ENCODE peak calls at places on chromosomes 13 and 19, in ten cellular contexts. D is breast epithelium, X is testis, J is psoas muscle, Z is fibroblast of lung, W is lower lobe of right lung, B is Peyer's patch, E is heart right ventricle, C is mucosa of descending colon, Q is aorta. Y is an unnamed sample.
A peak's percentile ranks its signal among the peaks of the same experiment; 100 is the strongest.

GRCh38 chr13:34721631-34722144 is 220.4 kb upstream of the NBEA start:
- DNase-seq in D (no peak), X (no peak), J (no peak), Z (no peak), W (no peak), B (no peak), E (no peak), C (no peak), Q (no peak), Y (no peak)

GRCh38 chr19:16160943-16161560 is 12.3 kb downstream of the CIB3 start:
- DNase-seq in D (no peak), X (no peak), J (no peak), Z (peak; percentile 82), W (no peak), B (no peak), E (no peak), C (no peak), Q (no peak), Y (no peak)

GRCh38 chr13:104086205-104086604 is 1020.0 kb upstream of the SLC10A2 start:
- DNase-seq in D (no peak), X (no peak), J (no peak), Z (peak; percentile 11), W (no peak), B (no peak), E (no peak), C (no peak), Q (no peak), Y (no peak)

GRCh38 chr13:62250501-62251175 is 835.0 kb upstream of the PCDH20 start:
- DNase-seq in D (no peak), X (no peak), J (no peak), Z (peak; percentile 6), W (no peak), B (no peak), E (no peak), C (no peak), Q (no peak), Y (no peak)

GRCh38 chr19:5031231-5032100 is 62.6 kb downstream of the KDM4B start:
- DNase-seq in D (peak; percentile 89), X (peak; percentile 89), J (peak; percentile 86), Z (peak; percentile 56), W (peak; percentile 83), B (peak; percentile 78), E (peak; percentile 87), C (peak; percentile 88), Q (peak; percentile 95), Y (peak; percentile 84)

GRCh38 chr13:46119883-46120614 is 15.2 kb upstream of the CPB2 start:
- DNase-seq in D (no peak), X (peak; percentile 69), J (no peak), Z (peak; percentile 82), W (no peak), B (no peak), E (no peak), C (no peak), Q (no peak), Y (no peak)

GRCh38 chr13:75478659-75479058 is 3.3 kb downstream of the TBC1D4 start:
- DNase-seq in D (no peak), X (no peak), J (no peak), Z (no peak), W (no peak), B (no peak), E (no peak), C (no peak), Q (no peak), Y (no peak)

GRCh38 chr13:32134241-32134801 is 102.7 kb downstream of the FRY start:
- DNase-seq in D (no peak), X (no peak), J (no peak), Z (peak; percentile 54), W (no peak), B (no peak), E (no peak), C (no peak), Q (no peak), Y (no peak)

GRCh38 chr13:48234652-48235099 is 1.7 kb downstream of the ITM2B start:
- DNase-seq in D (no peak), X (no peak), J (no peak), Z (no peak), W (no peak), B (no peak), E (no peak), C (no peak), Q (no peak), Y (no peak)

GRCh38 chr13:77196052-77196618 is 130.8 kb downstream of the MYCBP2 start:
- DNase-seq in D (no peak), X (no peak), J (no peak), Z (no peak), W (no peak), B (no peak), E (no peak), C (no peak), Q (no peak), Y (no peak)

DNA sequence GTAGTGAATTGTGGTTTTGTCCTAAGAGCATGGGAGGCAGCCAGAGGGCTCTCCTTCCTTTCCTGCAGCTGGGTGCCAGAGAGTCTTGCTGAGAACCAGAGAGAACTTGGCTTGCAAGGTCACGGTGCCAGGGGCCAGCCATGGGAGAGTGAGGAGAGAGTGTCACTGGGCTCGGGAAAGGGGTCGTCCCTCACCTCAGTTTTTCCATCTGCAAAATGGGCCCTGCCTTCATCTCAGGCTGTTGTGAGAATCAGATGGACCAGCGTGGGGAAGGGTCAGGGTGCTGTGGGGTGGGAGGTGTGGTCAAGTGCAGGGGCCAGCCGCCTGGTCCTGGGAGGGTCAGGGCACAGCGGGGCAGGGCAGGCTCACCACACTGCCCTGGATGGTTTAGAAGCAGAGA is 7.3 kb downstream of the LRP3 start:
- DNase-seq in D (no peak), X (no peak), J (no peak), Z (no peak), W (no peak), B (no peak), E (no peak), C (no peak), Q (no peak), Y (no peak)
- H3K36me3 ChIP-seq in D (no peaks in the 10 kb centered on the region), X (no peaks in the 10 kb centered on the region), J (no peaks in the 10 kb centered on the region), Z (peaks cover 6% of the 10 kb centered on the region), W (peaks cover 4% of the 10 kb centered on the region), B (peaks cover 15% of the 10 kb centered on the region), E (peaks cover 26% of the 10 kb centered on the region), C (no peaks in the 10 kb centered on the region), Q (no peaks in the 10 kb centered on the region), Y (peaks cover 7% of the 10 kb centered on the region)

GRCh38 chr19:17724655-17725054 is 5.4 kb downstream of the MAP1S start:
- DNase-seq in D (no peak), X (no peak), J (no peak), Z (no peak), W (no peak), B (no peak), E (no peak), C (no peak), Q (no peak), Y (no peak)

GRCh38 chr19:17725422-17726078 is 6.3 kb downstream of the MAP1S start:
- DNase-seq in D (no peak), X (no peak), J (no peak), Z (no peak), W (no peak), B (no peak), E (no peak), C (no peak), Q (no peak), Y (no peak)

GRCh38 chr19:17726914-17727773 is 7.9 kb downstream of the MAP1S start:
- DNase-seq in D (no peak), X (no peak), J (no peak), Z (no peak), W (no peak), B (no peak), E (no peak), C (no peak), Q (no peak), Y (no peak)

GRCh38 chr19:17727843-17728242 is 8.6 kb downstream of the MAP1S start:
- DNase-seq in D (no peak), X (no peak), J (no peak), Z (no peak), W (no peak), B (no peak), E (no peak), C (no peak), Q (no peak), Y (no peak)

GRCh38 chr19:17726136-17726741 is 7.0 kb downstream of the MAP1S start:
- DNase-seq in D (no peak), X (no peak), J (no peak), Z (no peak), W (no peak), B (no peak), E (no peak), C (no peak), Q (no peak), Y (no peak)
- H3K36me3 ChIP-seq in D (no peaks in the 10 kb centered on the region), X (no peaks in the 10 kb centered on the region), J (peaks cover 7% of the 10 kb centered on the region), Z (peaks cover 29% of the 10 kb centered on the region), W (peaks cover 84% of the 10 kb centered on the region), B (peaks cover 81% of the 10 kb centered on the region), E (peaks cover 78% of the 10 kb centered on the region), C (peaks cover 5% of the 10 kb centered on the region), Q (peaks cover 12% of the 10 kb centered on the region), Y (peaks cover 80% of the 10 kb centered on the region)

GRCh38 chr19:45821103-45821521 is 6.0 kb upstream of the RSPH6A start:
- DNase-seq in D (no peak), X (no peak), J (no peak), Z (no peak), W (no peak), B (no peak), E (no peak), C (no peak), Q (no peak), Y (no peak)

GRCh38 chr19:45819769-45820168 is 4.7 kb upstream of the RSPH6A start:
- DNase-seq in D (no peak), X (no peak), J (no peak), Z (no peak), W (no peak), B (no peak), E (no peak), C (no peak), Q (no peak), Y (no peak)

GRCh38 chr19:45822716-45823115 is 7.6 kb upstream of the RSPH6A start:
- DNase-seq in D (no peak), X (no peak), J (no peak), Z (no peak), W (no peak), B (no peak), E (no peak), C (no peak), Q (no peak), Y (no peak)

GRCh38 chr19:45821570-45821969 is 6.5 kb upstream of the RSPH6A start:
- DNase-seq in D (no peak), X (no peak), J (no peak), Z (no peak), W (no peak), B (no peak), E (no peak), C (no peak), Q (peak; percentile 73), Y (no peak)

GRCh38 chr19:45820413-45821102 is 5.5 kb upstream of the RSPH6A start:
- DNase-seq in D (no peak), X (no peak), J (no peak), Z (no peak), W (no peak), B (no peak), E (no peak), C (no peak), Q (no peak), Y (no peak)
- H3K36me3 ChIP-seq in D (peaks cover 5% of the 10 kb centered on the region), X (no peaks in the 10 kb centered on the region), J (peaks cover 4% of the 10 kb centered on the region), Z (peaks cover 28% of the 10 kb centered on the region), W (peaks cover 62% of the 10 kb centered on the region), B (peaks cover 57% of the 10 kb centered on the region), E (peaks cover 55% of the 10 kb centered on the region), C (no peaks in the 10 kb centered on the region), Q (peaks cover 5% of the 10 kb centered on the region), Y (peaks cover 52% of the 10 kb centered on the region)

DNA sequence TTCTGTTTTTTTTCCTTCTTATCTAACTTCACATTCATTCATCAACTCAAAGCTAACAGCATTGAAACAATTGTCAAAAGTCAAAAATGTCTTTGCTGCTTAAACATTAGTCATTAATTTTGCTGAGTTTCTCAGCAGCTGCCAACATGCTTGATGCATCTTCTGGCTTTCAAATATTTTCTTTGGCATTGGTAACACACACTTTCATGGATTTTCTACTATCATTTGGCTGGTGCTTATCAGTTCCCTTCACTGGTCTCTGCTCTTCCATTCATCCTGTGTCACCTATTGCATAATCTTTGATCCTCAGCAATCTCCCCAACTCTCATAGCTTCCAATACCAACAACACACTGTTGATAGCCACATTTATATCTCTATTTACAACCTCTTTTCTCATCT is 1445.2 kb downstream of the EFNB2 start:
- DNase-seq in D (no peak), X (no peak), J (no peak), Z (peak; percentile 69), W (no peak), B (no peak), E (no peak), C (no peak), Q (no peak), Y (no peak)
- H3K36me3 ChIP-seq in D (no peaks in the 10 kb centered on the region), X (no peaks in the 10 kb centered on the region), J (no peaks in the 10 kb centered on the region), Z (no peaks in the 10 kb centered on the region), W (no peaks in the 10 kb centered on the region), B (no peaks in the 10 kb centered on the region), E (no peaks in the 10 kb centered on the region), C (no peaks in the 10 kb centered on the region), Q (no peaks in the 10 kb centered on the region), Y (no peaks in the 10 kb centered on the region)

Y was measured in left ventricle myocardium inferior.